ENCODE peak calls at places on chromosomes 6 and 20, in ten cellular contexts. One of them, this sample, is unnamed.

GRCh38 chr6:108594640-108595039 is 33.9 kb downstream of the FOXO3 start:
- DNase-seq in psoas muscle: peak
- DNase-seq in hypothalamus: no peak
- DNase-seq in iris pigment epithelial cell: no peak
- DNase-seq in SHP77: no peak
- DNase-seq in Calu3: no peak
- DNase-seq in PC-9: no peak
- DNase-seq in HTR-8/SVneo: no peak
- DNase-seq in T-helper 9 cell: no peak
- DNase-seq in uterus: no peak
- DNase-seq in this sample: no peak

GRCh38 chr6:158812611-158813010 is 6.6 kb downstream of the EZR start:
- DNase-seq in T-helper 9 cell: no peak
- DNase-seq in iris pigment epithelial cell: no peak
- DNase-seq in PC-9: peak
- DNase-seq in SHP77: no peak
- DNase-seq in uterus: no peak
- DNase-seq in hypothalamus: no peak
- DNase-seq in HTR-8/SVneo: no peak
- DNase-seq in psoas muscle: no peak
- DNase-seq in Calu3: no peak
- DNase-seq in this sample: no peak

GRCh38 chr6:71349976-71350615 is 61.5 kb downstream of the OGFRL1 start:
- DNase-seq in psoas muscle: no peak
- DNase-seq in uterus: peak
- DNase-seq in T-helper 9 cell: no peak
- DNase-seq in Calu3: no peak
- DNase-seq in hypothalamus: no peak
- DNase-seq in PC-9: no peak
- DNase-seq in HTR-8/SVneo: no peak
- DNase-seq in iris pigment epithelial cell: peak
- DNase-seq in SHP77: no peak
- DNase-seq in this sample: no peak

GRCh38 chr6:89146748-89147715 is 1.2 kb downstream of the PM20D2 start:
- DNase-seq in T-helper 9 cell: no peak
- DNase-seq in Calu3: no peak
- DNase-seq in PC-9: peak
- DNase-seq in psoas muscle: peak
- DNase-seq in uterus: no peak
- DNase-seq in hypothalamus: no peak
- DNase-seq in SHP77: no peak
- DNase-seq in HTR-8/SVneo: peak
- DNase-seq in iris pigment epithelial cell: peak
- DNase-seq in this sample: peak

GRCh38 chr6:138570716-138571020 is 71.4 kb upstream of the NHSL1 start:
- DNase-seq in SHP77: no peak
- DNase-seq in HTR-8/SVneo: no peak
- DNase-seq in PC-9: no peak
- DNase-seq in iris pigment epithelial cell: no peak
- DNase-seq in psoas muscle: no peak
- DNase-seq in T-helper 9 cell: no peak
- DNase-seq in Calu3: no peak
- DNase-seq in hypothalamus: no peak
- DNase-seq in uterus: no peak
- DNase-seq in this sample: no peak

GRCh38 chr6:6225885-6226284 is 94.6 kb downstream of the F13A1 start:
- DNase-seq in HTR-8/SVneo: no peak
- DNase-seq in hypothalamus: no peak
- DNase-seq in psoas muscle: no peak
- DNase-seq in SHP77: no peak
- DNase-seq in uterus: no peak
- DNase-seq in iris pigment epithelial cell: no peak
- DNase-seq in PC-9: no peak
- DNase-seq in Calu3: no peak
- DNase-seq in T-helper 9 cell: no peak
- DNase-seq in this sample: no peak

GRCh38 chr6:142187209-142187608 is 40.1 kb downstream of the VTA1 start:
- DNase-seq in HTR-8/SVneo: peak
- DNase-seq in psoas muscle: peak
- DNase-seq in Calu3: no peak
- DNase-seq in hypothalamus: no peak
- DNase-seq in SHP77: peak
- DNase-seq in iris pigment epithelial cell: peak
- DNase-seq in T-helper 9 cell: no peak
- DNase-seq in uterus: no peak
- DNase-seq in PC-9: no peak
- DNase-seq in this sample: no peak

GRCh38 chr6:64516393-64516792 is 880.8 kb downstream of the PHF3 start:
- DNase-seq in PC-9: no peak
- DNase-seq in Calu3: no peak
- DNase-seq in hypothalamus: no peak
- DNase-seq in T-helper 9 cell: no peak
- DNase-seq in uterus: no peak
- DNase-seq in psoas muscle: no peak
- DNase-seq in iris pigment epithelial cell: no peak
- DNase-seq in SHP77: no peak
- DNase-seq in HTR-8/SVneo: no peak
- DNase-seq in this sample: no peak

GRCh38 chr6:100105919-100106318 is 111.9 kb upstream of the MCHR2 start:
- DNase-seq in T-helper 9 cell: no peak
- DNase-seq in hypothalamus: no peak
- DNase-seq in uterus: no peak
- DNase-seq in psoas muscle: no peak
- DNase-seq in SHP77: no peak
- DNase-seq in Calu3: no peak
- DNase-seq in iris pigment epithelial cell: peak
- DNase-seq in HTR-8/SVneo: no peak
- DNase-seq in PC-9: no peak
- DNase-seq in this sample: no peak

GRCh38 chr6:72622094-72622540 is 253 bp downstream of the KCNQ5 start:
- DNase-seq in hypothalamus: no peak
- DNase-seq in T-helper 9 cell: peak
- DNase-seq in uterus: no peak
- DNase-seq in SHP77: peak
- DNase-seq in PC-9: no peak
- DNase-seq in HTR-8/SVneo: peak
- DNase-seq in iris pigment epithelial cell: no peak
- DNase-seq in psoas muscle: peak
- DNase-seq in Calu3: no peak
- DNase-seq in this sample: no peak

GRCh38 chr20:11716239-11716944 is 201.3 kb upstream of the BTBD3 start:
- DNase-seq in Calu3: peak
- DNase-seq in iris pigment epithelial cell: peak
- DNase-seq in SHP77: peak
- DNase-seq in psoas muscle: no peak
- DNase-seq in hypothalamus: no peak
- DNase-seq in T-helper 9 cell: no peak
- DNase-seq in HTR-8/SVneo: peak
- DNase-seq in uterus: no peak
- DNase-seq in PC-9: peak
- DNase-seq in this sample: peak

GRCh38 chr6:1399085-1399780 is 9.9 kb downstream of the FOXF2 start:
- DNase-seq in HTR-8/SVneo: no peak
- DNase-seq in Calu3: no peak
- DNase-seq in iris pigment epithelial cell: no peak
- DNase-seq in PC-9: no peak
- DNase-seq in T-helper 9 cell: no peak
- DNase-seq in uterus: no peak
- DNase-seq in hypothalamus: no peak
- DNase-seq in SHP77: no peak
- DNase-seq in psoas muscle: no peak
- DNase-seq in this sample: no peak

GRCh38 chr20:5316188-5317158 is at the start of gene PROKR2:
- DNase-seq in HTR-8/SVneo: no peak
- DNase-seq in T-helper 9 cell: no peak
- DNase-seq in psoas muscle: no peak
- DNase-seq in hypothalamus: no peak
- DNase-seq in Calu3: no peak
- DNase-seq in PC-9: no peak
- DNase-seq in iris pigment epithelial cell: peak
- DNase-seq in SHP77: no peak
- DNase-seq in uterus: no peak
- DNase-seq in this sample: no peak

GRCh38 chr20:10288954-10289646 is 70.5 kb downstream of the SNAP25 start:
- DNase-seq in T-helper 9 cell: no peak
- DNase-seq in iris pigment epithelial cell: no peak
- DNase-seq in hypothalamus: no peak
- DNase-seq in PC-9: no peak
- DNase-seq in psoas muscle: no peak
- DNase-seq in SHP77: no peak
- DNase-seq in Calu3: no peak
- DNase-seq in HTR-8/SVneo: no peak
- DNase-seq in uterus: no peak
- DNase-seq in this sample: no peak

GRCh38 chr6:40407239-40407638 is 179.9 kb downstream of the LRFN2 start:
- DNase-seq in iris pigment epithelial cell: no peak
- DNase-seq in T-helper 9 cell: no peak
- DNase-seq in hypothalamus: no peak
- DNase-seq in Calu3: no peak
- DNase-seq in HTR-8/SVneo: no peak
- DNase-seq in psoas muscle: no peak
- DNase-seq in SHP77: no peak
- DNase-seq in PC-9: no peak
- DNase-seq in uterus: no peak
- DNase-seq in this sample: no peak

GRCh38 chr20:62785381-62785780 is 10.9 kb upstream of the MRGBP start:
- DNase-seq in Calu3: no peak
- DNase-seq in T-helper 9 cell: no peak
- DNase-seq in PC-9: no peak
- DNase-seq in hypothalamus: no peak
- DNase-seq in psoas muscle: no peak
- DNase-seq in HTR-8/SVneo: no peak
- DNase-seq in uterus: no peak
- DNase-seq in SHP77: no peak
- DNase-seq in iris pigment epithelial cell: no peak
- DNase-seq in this sample: no peak

GRCh38 chr6:16057411-16057810 is 71.5 kb upstream of the MYLIP start:
- DNase-seq in uterus: no peak
- DNase-seq in PC-9: no peak
- DNase-seq in psoas muscle: no peak
- DNase-seq in Calu3: no peak
- DNase-seq in SHP77: no peak
- DNase-seq in hypothalamus: no peak
- DNase-seq in HTR-8/SVneo: no peak
- DNase-seq in T-helper 9 cell: no peak
- DNase-seq in iris pigment epithelial cell: no peak
- DNase-seq in this sample: no peak

GRCh38 chr6:40599580-40599979 is 12.4 kb upstream of the LRFN2 start:
- DNase-seq in uterus: no peak
- DNase-seq in SHP77: no peak
- DNase-seq in Calu3: no peak
- DNase-seq in hypothalamus: no peak
- DNase-seq in iris pigment epithelial cell: no peak
- DNase-seq in HTR-8/SVneo: no peak
- DNase-seq in PC-9: no peak
- DNase-seq in psoas muscle: no peak
- DNase-seq in T-helper 9 cell: no peak
- DNase-seq in this sample: no peak

GRCh38 chr6:111382476-111383294 is 100.3 kb downstream of the REV3L start:
- DNase-seq in Calu3: no peak
- DNase-seq in PC-9: no peak
- DNase-seq in hypothalamus: peak
- DNase-seq in T-helper 9 cell: no peak
- DNase-seq in iris pigment epithelial cell: peak
- DNase-seq in HTR-8/SVneo: no peak
- DNase-seq in psoas muscle: no peak
- DNase-seq in SHP77: no peak
- DNase-seq in uterus: no peak
- DNase-seq in this sample: no peak

GRCh38 chr6:89372506-89372901 is 20.0 kb upstream of the UBE2J1 start:
- DNase-seq in T-helper 9 cell: no peak
- DNase-seq in uterus: no peak
- DNase-seq in PC-9: no peak
- DNase-seq in hypothalamus: no peak
- DNase-seq in psoas muscle: no peak
- DNase-seq in SHP77: no peak
- DNase-seq in Calu3: no peak
- DNase-seq in iris pigment epithelial cell: no peak
- DNase-seq in HTR-8/SVneo: no peak
- DNase-seq in this sample: no peak

GRCh38 chr6:143516700-143517446 is 5.4 kb upstream of the FUCA2 start:
- DNase-seq in SHP77: no peak
- DNase-seq in uterus: no peak
- DNase-seq in Calu3: no peak
- DNase-seq in PC-9: no peak
- DNase-seq in hypothalamus: no peak
- DNase-seq in iris pigment epithelial cell: no peak
- DNase-seq in HTR-8/SVneo: no peak
- DNase-seq in psoas muscle: no peak
- DNase-seq in T-helper 9 cell: no peak
- DNase-seq in this sample: no peak

GRCh38 chr6:104159045-104159618 is 700.6 kb downstream of the HACE1 start:
- DNase-seq in iris pigment epithelial cell: no peak
- DNase-seq in HTR-8/SVneo: no peak
- DNase-seq in SHP77: no peak
- DNase-seq in psoas muscle: no peak
- DNase-seq in PC-9: no peak
- DNase-seq in hypothalamus: no peak
- DNase-seq in T-helper 9 cell: no peak
- DNase-seq in uterus: no peak
- DNase-seq in Calu3: no peak
- DNase-seq in this sample: no peak